ENCODE peak calls at places on chromosomes 2 and 18, in ten cellular contexts. S, H, T, Y, O, L, J, M, I and G are unnamed samples.

GRCh38 chr2:96584017-96584416 is 47.5 kb downstream of the ARID5A start:
- DNase-seq in S (peak; percentile 28), H (peak; percentile 32), T (no peak), Y (no peak), O (no peak), L (no peak), J (no peak), M (no peak), I (no peak), G (no peak)

GRCh38 chr18:49021433-49022129 is 70.8 kb upstream of the SMAD7 start:
- DNase-seq in S (peak; percentile 14), H (peak; percentile 33), T (peak; percentile 52), Y (peak; percentile 71), O (peak; percentile 62), L (no peak), J (peak; percentile 93), M (no peak), I (peak; percentile 92), G (no peak)

GRCh38 chr2:157438907-157439791 is 4.7 kb downstream of the CYTIP start:
- DNase-seq in S (no peak), H (no peak), T (no peak), Y (no peak), O (no peak), L (no peak), J (peak; percentile 40), M (no peak), I (no peak), G (no peak)

GRCh38 chr18:55783921-55784320 is 195.9 kb upstream of the TCF4 start:
- DNase-seq in S (no peak), H (no peak), T (no peak), Y (no peak), O (no peak), L (no peak), J (no peak), M (no peak), I (no peak), G (no peak)

GRCh38 chr2:74267068-74267467 is 68.7 kb downstream of the MTHFD2 start:
- DNase-seq in S (no peak), H (no peak), T (no peak), Y (peak; percentile 66), O (no peak), L (no peak), J (peak; percentile 83), M (peak; percentile 36), I (peak; percentile 79), G (no peak)

GRCh38 chr2:239824051-239824694 is 201.0 kb downstream of the NDUFA10 start:
- DNase-seq in S (no peak), H (no peak), T (peak; percentile 45), Y (no peak), O (peak; percentile 13), L (no peak), J (peak; percentile 18), M (no peak), I (peak; percentile 74), G (peak; percentile 21)

GRCh38 chr2:64861338-64862000 is 127.7 kb upstream of the SLC1A4 start:
- DNase-seq in S (no peak), H (no peak), T (no peak), Y (peak; percentile 67), O (no peak), L (no peak), J (no peak), M (no peak), I (no peak), G (no peak)

GRCh38 chr18:6222271-6222670 is 192.4 kb downstream of the L3MBTL4 start:
- DNase-seq in S (no peak), H (no peak), T (no peak), Y (no peak), O (no peak), L (no peak), J (no peak), M (no peak), I (no peak), G (no peak)

DNA sequence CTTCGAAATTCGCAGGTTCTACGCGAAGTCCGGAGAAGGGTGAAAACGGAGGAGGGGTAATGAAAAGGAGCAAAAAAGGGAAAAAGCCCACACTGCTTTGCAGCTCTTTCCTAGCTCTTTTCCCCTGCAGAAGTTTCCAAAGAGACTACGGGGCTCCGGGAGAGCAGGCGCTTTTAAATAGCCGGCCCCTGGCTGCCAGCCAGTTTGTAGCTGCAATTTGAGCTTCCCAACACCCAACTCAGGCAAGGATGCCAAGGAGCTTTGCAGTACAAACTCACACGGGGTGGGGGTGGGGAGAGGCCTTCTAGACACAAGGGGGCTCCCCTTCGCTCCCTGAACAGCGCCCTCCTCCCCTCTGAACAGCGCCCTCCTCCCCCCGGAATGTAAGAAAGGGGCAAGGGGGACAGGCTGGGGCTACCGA is at the start of gene IGFBP5:
- DNase-seq in S (peak; percentile 40), H (peak; percentile 61), T (no peak), Y (no peak), O (peak; percentile 76), L (peak; percentile 75), J (peak; percentile 72), M (no peak), I (no peak), G (peak; percentile 65)
- TF ChIP-seq CTCF in S (peak; percentile 34), H (peak; percentile 45), T (no peak), Y (no peak), O (no peak), L (peak; percentile 21), J (no peak), M (no peak), I (no peak), G (no peak)

GRCh38 chr2:237685408-237685807 is 58.0 kb downstream of the LRRFIP1 start:
- DNase-seq in S (peak; percentile 37), H (no peak), T (no peak), Y (no peak), O (no peak), L (no peak), J (no peak), M (no peak), I (no peak), G (no peak)
- TF ChIP-seq CTCF in S (peak; percentile 73), H (peak; percentile 72), T (no peak), Y (no peak), O (no peak), L (peak; percentile 27), J (peak; percentile 23), M (no peak), I (peak; percentile 29), G (no peak)

GRCh38 chr2:112021781-112022231 is 33.3 kb upstream of the TMEM87B start:
- DNase-seq in S (peak; percentile 13), H (no peak), T (no peak), Y (no peak), O (no peak), L (no peak), J (no peak), M (no peak), I (peak; percentile 52), G (no peak)

GRCh38 chr2:112020561-112020960 is 34.5 kb upstream of the TMEM87B start:
- DNase-seq in S (no peak), H (no peak), T (peak; percentile 36), Y (no peak), O (no peak), L (no peak), J (no peak), M (no peak), I (no peak), G (no peak)

GRCh38 chr2:112019510-112019909 is 35.6 kb upstream of the TMEM87B start:
- DNase-seq in S (no peak), H (no peak), T (no peak), Y (no peak), O (no peak), L (no peak), J (no peak), M (no peak), I (no peak), G (no peak)

GRCh38 chr2:112018846-112019245 is 36.2 kb upstream of the TMEM87B start:
- DNase-seq in S (no peak), H (no peak), T (no peak), Y (no peak), O (no peak), L (no peak), J (no peak), M (no peak), I (no peak), G (no peak)

GRCh38 chr2:112021269-112021668 is 33.8 kb upstream of the TMEM87B start:
- DNase-seq in S (no peak), H (no peak), T (no peak), Y (no peak), O (no peak), L (no peak), J (no peak), M (no peak), I (no peak), G (no peak)
- TF ChIP-seq CTCF in S (no peak), H (no peak), T (no peak), Y (no peak), O (no peak), L (no peak), J (no peak), M (no peak), I (no peak), G (no peak)

GRCh38 chr2:71070294-71071025 is 2.0 kb downstream of the NAGK start:
- DNase-seq in S (peak; percentile 34), H (peak; percentile 11), T (no peak), Y (peak; percentile 49), O (peak; percentile 41), L (peak; percentile 7), J (no peak), M (no peak), I (no peak), G (no peak)

GRCh38 chr2:71069376-71069775 is 928 bp downstream of the NAGK start:
- DNase-seq in S (peak; percentile 31), H (peak; percentile 11), T (no peak), Y (no peak), O (no peak), L (no peak), J (no peak), M (no peak), I (no peak), G (no peak)

GRCh38 chr2:71073475-71073874 is 5.0 kb downstream of the NAGK start:
- DNase-seq in S (no peak), H (no peak), T (no peak), Y (peak; percentile 0), O (no peak), L (no peak), J (no peak), M (no peak), I (no peak), G (no peak)

GRCh38 chr2:71072492-71072891 is 4.0 kb downstream of the NAGK start:
- DNase-seq in S (no peak), H (no peak), T (no peak), Y (no peak), O (no peak), L (no peak), J (no peak), M (no peak), I (no peak), G (no peak)

DNA sequence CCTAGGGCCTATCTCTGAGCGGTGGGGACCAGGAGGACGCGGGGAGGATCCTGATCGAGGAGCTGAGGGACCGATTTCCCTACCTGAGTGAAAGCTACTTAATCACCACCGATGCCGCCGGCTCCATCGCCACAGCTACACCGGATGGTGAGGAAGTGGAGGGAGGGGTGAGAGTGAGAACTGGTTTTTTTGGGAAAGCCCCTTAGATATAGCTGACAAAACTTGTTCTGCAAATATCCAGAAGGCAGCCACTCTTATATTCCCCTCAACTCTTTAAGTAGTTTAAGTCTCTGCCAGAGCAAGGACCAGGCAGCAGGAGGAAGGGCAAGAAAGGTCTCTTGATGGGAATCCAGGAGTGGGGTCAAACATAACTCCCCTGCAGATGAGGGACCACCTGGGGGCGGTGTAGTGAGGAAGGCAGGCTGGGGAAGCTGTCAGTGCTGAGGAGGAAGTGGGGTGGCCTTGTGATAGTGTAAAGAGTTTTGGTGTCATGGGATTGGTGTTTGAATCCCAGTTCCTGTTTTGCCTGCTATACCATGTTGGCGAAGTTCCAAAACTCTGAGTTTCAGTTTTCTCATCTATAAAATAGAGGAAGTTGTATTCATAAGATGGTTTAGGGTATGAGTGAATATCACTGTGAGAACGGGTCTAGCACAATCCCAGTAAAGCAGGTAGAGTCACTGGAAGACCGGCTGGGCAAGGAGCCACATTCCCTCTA is 3.4 kb downstream of the NAGK start:
- DNase-seq in S (no peak), H (no peak), T (no peak), Y (peak; percentile 80), O (peak; percentile 41), L (no peak), J (peak; percentile 42), M (peak; percentile 25), I (peak; percentile 45), G (no peak)
- TF ChIP-seq CTCF in S (peak; percentile 18), H (no peak), T (no peak), Y (peak; percentile 36), O (no peak), L (no peak), J (no peak), M (no peak), I (no peak), G (no peak)